ENCODE peak calls at places on chromosomes 3 and 15, in seven cellular contexts. T is foreskin fibroblast, C is IMR-90, N is HL-60, X is AG04449, M is cardiac fibroblast, W is upper lobe of right lung. G is an unnamed sample.
A peak's percentile ranks its signal among the peaks of the same experiment; 100 is the strongest.

GRCh38 chr3:115525726-115526125 is 97.6 kb upstream of the GAP43 start:
- DNase-seq in T (no peak), C (no peak), N (no peak), X (no peak), M (peak; percentile 15), W (no peak), G (no peak)

GRCh38 chr3:47239929-47240328 is 42.7 kb downstream of the KIF9 start:
- DNase-seq in T (no peak), C (no peak), N (no peak), X (no peak), M (no peak), W (peak; percentile 54), G (no peak)

GRCh38 chr15:29784413-29784812 is 37.9 kb downstream of the TJP1 start:
- DNase-seq in T (no peak), C (no peak), N (no peak), X (no peak), M (no peak), W (no peak), G (peak; percentile 14)

GRCh38 chr15:73323956-73324355 is 44.8 kb downstream of the HCN4 start:
- DNase-seq in T (no peak), C (no peak), N (no peak), X (no peak), M (no peak), W (peak; percentile 59), G (no peak)

GRCh38 chr3:148971819-148972218 is 19.5 kb upstream of the GYG1 start:
- DNase-seq in T (peak; percentile 33), C (peak; percentile 69), N (no peak), X (peak; percentile 49), M (peak; percentile 91), W (no peak), G (no peak)

GRCh38 chr15:76903251-76903681 is 1.9 kb downstream of the SCAPER start:
- DNase-seq in T (peak; percentile 35), C (peak; percentile 78), N (peak; percentile 47), X (no peak), M (peak; percentile 48), W (no peak), G (peak; percentile 51)

GRCh38 chr3:191269289-191270085 is 59.7 kb upstream of the CCDC50 start:
- DNase-seq in T (no peak), C (peak; percentile 75), N (no peak), X (no peak), M (no peak), W (no peak), G (peak; percentile 33)

GRCh38 chr3:82093641-82094040 is 332.2 kb upstream of the GBE1 start:
- DNase-seq in T (no peak), C (no peak), N (no peak), X (no peak), M (no peak), W (no peak), G (no peak)

GRCh38 chr15:83571820-83572707 is 81.9 kb upstream of the ADAMTSL3 start:
- DNase-seq in T (peak; percentile 12), C (peak; percentile 19), N (no peak), X (no peak), M (peak; percentile 46), W (no peak), G (peak; percentile 40)

GRCh38 chr3:195196266-195196665 is 74.7 kb downstream of the XXYLT1 start:
- DNase-seq in T (peak; percentile 57), C (peak; percentile 61), N (no peak), X (no peak), M (peak; percentile 60), W (no peak), G (peak; percentile 77)

GRCh38 chr3:172065534-172065933 is 26.2 kb downstream of the FNDC3B start:
- DNase-seq in T (peak; percentile 66), C (peak; percentile 92), N (no peak), X (peak; percentile 40), M (peak; percentile 68), W (no peak), G (peak; percentile 89)

GRCh38 chr15:62344806-62345539 is 179.9 kb upstream of the C2CD4B start:
- DNase-seq in T (peak; percentile 11), C (peak; percentile 58), N (peak; percentile 30), X (no peak), M (peak; percentile 62), W (no peak), G (peak; percentile 39)

GRCh38 chr3:94500146-94500545 is 437.3 kb downstream of the NSUN3 start:
- DNase-seq in T (no peak), C (no peak), N (no peak), X (no peak), M (no peak), W (no peak), G (no peak)

GRCh38 chr3:58116985-58117384 is 93.8 kb downstream of the DNASE1L3 start:
- DNase-seq in T (no peak), C (peak; percentile 10), N (no peak), X (no peak), M (no peak), W (no peak), G (no peak)

GRCh38 chr3:168165390-168166269 is 69.9 kb upstream of the GOLIM4 start:
- DNase-seq in T (peak; percentile 60), C (peak; percentile 76), N (peak; percentile 68), X (peak; percentile 23), M (peak; percentile 85), W (no peak), G (peak; percentile 83)

GRCh38 chr3:28612232-28612631 is 263.6 kb upstream of the AZI2 start:
- DNase-seq in T (no peak), C (no peak), N (no peak), X (no peak), M (no peak), W (no peak), G (no peak)

GRCh38 chr3:72336114-72336651 is 512.1 kb downstream of the SHQ1 start:
- DNase-seq in T (no peak), C (no peak), N (no peak), X (no peak), M (no peak), W (no peak), G (no peak)

GRCh38 chr15:70260096-70260495 is 162.4 kb upstream of the TLE3 start:
- DNase-seq in T (no peak), C (no peak), N (peak; percentile 30), X (no peak), M (no peak), W (no peak), G (no peak)

GRCh38 chr15:94478763-94479162 is 247.4 kb downstream of the MCTP2 start:
- DNase-seq in T (no peak), C (no peak), N (no peak), X (no peak), M (no peak), W (no peak), G (no peak)

GRCh38 chr3:165193392-165194268 is 2.6 kb downstream of the SLITRK3 start:
- DNase-seq in T (no peak), C (no peak), N (no peak), X (no peak), M (no peak), W (no peak), G (no peak)
- H3K4me3 ChIP-seq in T (no peak overlapping the region), C (no peak overlapping the region), N (no peak overlapping the region), X (no peak overlapping the region), M (no peak overlapping the region), W (no peak overlapping the region), G (no peak overlapping the region)

GRCh38 chr3:187950671-187951070 is 203.3 kb upstream of the LPP start:
- DNase-seq in T (no peak), C (no peak), N (no peak), X (no peak), M (no peak), W (no peak), G (no peak)

GRCh38 chr3:187947927-187948682 is 202.8 kb upstream of the BCL6 start:
- DNase-seq in T (no peak), C (no peak), N (no peak), X (no peak), M (no peak), W (no peak), G (no peak)

GRCh38 chr3:187946981-187947380 is 201.7 kb upstream of the BCL6 start:
- DNase-seq in T (no peak), C (no peak), N (peak; percentile 52), X (no peak), M (no peak), W (no peak), G (no peak)

GRCh38 chr3:187951452-187952190 is 202.3 kb upstream of the LPP start:
- DNase-seq in T (no peak), C (peak; percentile 11), N (peak; percentile 83), X (no peak), M (no peak), W (no peak), G (no peak)

DNA sequence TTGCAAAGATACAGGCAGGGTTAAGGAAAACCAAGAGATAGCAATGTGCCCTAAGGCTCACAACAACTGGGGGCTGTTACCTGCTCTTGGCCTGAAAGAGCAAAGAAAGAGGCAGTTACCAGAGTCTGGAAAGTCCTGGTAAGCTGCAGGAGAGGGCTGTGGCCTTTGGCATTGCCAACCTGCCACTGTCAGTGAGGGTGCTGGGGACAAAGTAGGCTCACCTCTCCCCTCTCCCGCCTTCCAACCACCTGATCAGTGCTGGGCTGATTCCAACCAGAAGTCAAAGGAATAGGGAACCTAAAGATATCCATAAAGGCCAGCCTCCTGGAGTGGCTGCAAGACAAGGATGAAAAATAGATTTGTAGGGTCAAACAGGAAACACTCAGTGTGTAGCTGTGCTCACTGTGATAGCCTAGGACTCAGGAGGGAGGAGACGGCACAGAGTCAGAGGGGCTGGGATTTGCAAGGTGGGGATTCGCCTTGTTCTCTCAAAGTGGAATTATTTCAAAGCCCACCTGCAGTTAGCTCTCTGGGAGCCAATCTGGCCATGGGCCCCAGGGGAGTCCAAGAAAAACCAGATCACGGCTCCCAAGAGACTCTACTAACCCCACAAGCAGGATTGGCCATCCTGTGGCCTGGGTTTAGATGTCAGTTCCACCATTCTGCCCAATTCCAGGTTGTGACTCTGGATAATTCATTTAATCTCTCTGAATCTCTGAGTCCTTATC is 204.0 kb upstream of the BCL6 start:
- DNase-seq in T (no peak), C (no peak), N (no peak), X (no peak), M (no peak), W (no peak), G (no peak)
- TF ChIP-seq CTCF in T (no peak), C (no peak), N (no peak), X (no peak), M (no peak), W (no peak), G (no peak)

DNA sequence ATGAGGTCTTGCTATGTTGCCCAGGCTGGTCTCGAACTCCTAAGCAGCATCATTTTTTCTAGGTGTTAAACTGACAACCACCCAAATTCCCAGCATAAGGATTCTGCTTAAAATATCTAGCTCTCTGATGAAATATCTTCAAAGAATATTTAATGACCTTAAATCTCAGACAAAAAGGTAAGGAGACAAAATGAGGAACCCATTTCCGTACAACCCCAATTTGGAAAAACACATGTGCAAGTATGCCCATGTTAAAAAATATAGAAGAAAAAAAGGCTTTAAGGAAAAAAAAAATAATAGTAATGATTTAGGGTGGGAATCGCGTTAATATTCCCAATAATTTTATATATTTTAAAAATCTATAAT is 1.4 kb upstream of the SACM1L start:
- DNase-seq in T (no peak), C (no peak), N (no peak), X (no peak), M (no peak), W (no peak), G (no peak)
- H3K4me3 ChIP-seq in T (peak overlapping the region; percentile 88), C (no peak overlapping the region), N (peak overlapping the region; percentile 90), X (peak overlapping the region; percentile 71), M (peak overlapping the region; percentile 79), W (peak overlapping the region; percentile 96), G (peak overlapping the region; percentile 84)

DNA sequence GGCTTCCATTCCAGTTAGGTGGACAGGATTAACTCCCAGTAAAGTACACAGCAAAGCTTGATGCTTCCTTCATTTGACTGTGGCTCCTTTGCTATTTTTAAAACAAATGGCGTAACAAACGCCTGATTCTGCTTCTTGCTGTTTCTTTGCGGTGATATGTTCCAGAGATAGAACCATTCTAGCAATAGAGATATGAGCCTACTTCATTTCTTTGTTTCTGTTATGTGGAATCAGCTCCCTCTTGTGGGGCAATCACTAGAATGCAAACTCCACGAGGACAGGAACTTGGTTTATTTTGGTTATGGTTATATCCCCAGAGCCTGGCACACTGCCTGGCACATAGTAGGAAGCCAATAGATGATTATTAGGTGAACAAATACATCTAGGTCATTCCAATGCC is 122.6 kb upstream of the SLC6A11 start:
- DNase-seq in T (peak; percentile 3), C (peak; percentile 3), N (no peak), X (no peak), M (peak; percentile 8), W (no peak), G (no peak)
- TF ChIP-seq CTCF in T (peak; percentile 6), C (no peak), N (no peak), X (no peak), M (peak; percentile 2), W (no peak), G (no peak)

G was measured in fibroblast of mammary gland.